ENCODE peak calls at places on chromosomes 6 and 20, in nine cellular contexts. K is heart right ventricle, D is pancreas, G is fibroblast of lung, F is A673, A is ovary, W is transverse colon, S is cardiac muscle cell, T is uterus. U is an unnamed sample.

GRCh38 chr6:70667256-70667710 is 400 bp upstream of the SMAP1 start:
- DNase-seq in K (no peak), D (no peak), G (peak; percentile 6), F (no peak), A (no peak), W (no peak), S (no peak), T (no peak), U (no peak)

GRCh38 chr20:38725959-38726848 is 1.9 kb downstream of the SLC32A1 start:
- DNase-seq in K (no peak), D (peak; percentile 70), G (peak; percentile 34), F (peak; percentile 77), A (no peak), W (peak; percentile 29), S (peak; percentile 84), T (peak; percentile 24), U (no peak)

GRCh38 chr6:37835923-37836322 is 16.4 kb downstream of the ZFAND3 start:
- DNase-seq in K (no peak), D (no peak), G (no peak), F (no peak), A (no peak), W (no peak), S (no peak), T (no peak), U (no peak)

GRCh38 chr20:36465109-36466080 is 75.9 kb upstream of the MYL9 start:
- DNase-seq in K (no peak), D (no peak), G (peak; percentile 78), F (peak; percentile 96), A (no peak), W (peak; percentile 62), S (no peak), T (peak; percentile 72), U (peak; percentile 88)

GRCh38 chr6:50716887-50717509 is 3.7 kb downstream of the TFAP2D start:
- DNase-seq in K (no peak), D (no peak), G (no peak), F (no peak), A (no peak), W (no peak), S (no peak), T (no peak), U (no peak)

GRCh38 chr20:60632420-60633262 is 619.4 kb upstream of the CDH4 start:
- DNase-seq in K (no peak), D (no peak), G (peak; percentile 8), F (peak; percentile 70), A (no peak), W (no peak), S (no peak), T (no peak), U (no peak)

GRCh38 chr6:155782320-155782730 is 326.7 kb upstream of the NOX3 start:
- DNase-seq in K (no peak), D (no peak), G (peak; percentile 70), F (peak; percentile 61), A (no peak), W (peak; percentile 20), S (no peak), T (no peak), U (peak; percentile 58)

GRCh38 chr20:59662161-59662560 is 57.8 kb downstream of the PHACTR3 start:
- DNase-seq in K (no peak), D (no peak), G (no peak), F (no peak), A (no peak), W (no peak), S (no peak), T (no peak), U (peak; percentile 51)

GRCh38 chr6:85644374-85644762 is 1.7 kb upstream of the SYNCRIP start:
- DNase-seq in K (no peak), D (no peak), G (no peak), F (no peak), A (no peak), W (no peak), S (no peak), T (no peak), U (no peak)

GRCh38 chr20:20070871-20071726 is 18.8 kb downstream of the CFAP61 start:
- DNase-seq in K (peak; percentile 25), D (peak; percentile 29), G (no peak), F (no peak), A (no peak), W (no peak), S (no peak), T (no peak), U (no peak)

GRCh38 chr20:2706688-2707352 is 14.2 kb downstream of the EBF4 start:
- DNase-seq in K (no peak), D (no peak), G (no peak), F (no peak), A (no peak), W (no peak), S (no peak), T (no peak), U (no peak)

GRCh38 chr20:46936415-46937139 is 41.9 kb downstream of the EYA2 start:
- DNase-seq in K (no peak), D (no peak), G (no peak), F (no peak), A (no peak), W (no peak), S (peak; percentile 54), T (no peak), U (peak; percentile 72)

GRCh38 chr6:95648636-95649035 is 71.3 kb downstream of the MANEA start:
- DNase-seq in K (no peak), D (no peak), G (no peak), F (peak; percentile 4), A (no peak), W (no peak), S (no peak), T (no peak), U (no peak)
- TF ChIP-seq CTCF in K (no peak), D (no peak), G (no peak), F (peak; percentile 13), A (no peak), W (no peak), S (no peak), T (no peak), U (no peak)

GRCh38 chr6:56370591-56371198 is 123.3 kb upstream of the COL21A1 start:
- DNase-seq in K (no peak), D (no peak), G (peak; percentile 96), F (peak; percentile 91), A (peak; percentile 40), W (peak; percentile 28), S (peak; percentile 44), T (peak; percentile 60), U (no peak)

GRCh38 chr6:56375806-56376205 is 128.4 kb upstream of the COL21A1 start:
- DNase-seq in K (no peak), D (no peak), G (no peak), F (no peak), A (no peak), W (no peak), S (no peak), T (no peak), U (no peak)

GRCh38 chr6:56370127-56370540 is 122.8 kb upstream of the COL21A1 start:
- DNase-seq in K (peak; percentile 34), D (no peak), G (peak; percentile 25), F (peak; percentile 60), A (no peak), W (peak; percentile 68), S (peak; percentile 52), T (peak; percentile 75), U (peak; percentile 80)

GRCh38 chr6:56374841-56375369 is 127.5 kb upstream of the COL21A1 start:
- DNase-seq in K (no peak), D (no peak), G (peak; percentile 88), F (no peak), A (peak; percentile 46), W (no peak), S (no peak), T (peak; percentile 68), U (no peak)

DNA sequence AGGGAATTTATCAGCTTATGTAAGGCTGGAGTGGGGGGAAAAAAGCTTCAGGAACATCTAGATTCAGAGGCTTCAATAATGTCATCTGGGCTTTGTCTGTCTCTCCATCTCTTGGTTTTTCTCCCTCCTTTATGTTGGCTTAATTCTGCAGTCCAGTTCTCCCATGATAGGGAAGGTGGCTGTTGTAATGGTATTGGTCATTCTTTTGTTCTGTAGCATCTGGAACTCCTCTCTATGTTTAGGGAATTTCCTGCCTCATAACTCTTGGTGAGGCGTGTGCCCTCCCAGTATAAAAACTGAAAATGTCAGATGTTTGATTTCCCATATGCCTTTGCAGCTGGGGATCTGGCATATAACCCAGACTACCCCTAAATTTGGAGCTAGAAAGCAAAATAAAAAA is 125.2 kb upstream of the COL21A1 start:
- DNase-seq in K (no peak), D (no peak), G (no peak), F (no peak), A (no peak), W (no peak), S (no peak), T (no peak), U (no peak)
- H3K4me3 ChIP-seq in K (no peak overlapping the region), D (no peak overlapping the region), G (no peak overlapping the region), F (no peak overlapping the region), A (no peak overlapping the region), W (no peak overlapping the region), S (no peak overlapping the region), T (no peak overlapping the region), U (no peak overlapping the region)

GRCh38 chr6:53064726-53065265 is 408 bp upstream of the FBXO9 start:
- DNase-seq in K (peak; percentile 94), D (peak; percentile 96), G (peak; percentile 98), F (peak; percentile 98), A (peak; percentile 94), W (peak; percentile 98), S (peak; percentile 98), T (peak; percentile 96), U (peak; percentile 96)
- H3K4me1 ChIP-seq in K (peaks cover 57% of the 10 kb centered on the region), D (peaks cover 22% of the 10 kb centered on the region), G (no peaks in the 10 kb centered on the region), F (peaks cover 13% of the 10 kb centered on the region), A (peaks cover 3% of the 10 kb centered on the region), W (peaks cover 50% of the 10 kb centered on the region), S (peaks cover 29% of the 10 kb centered on the region), T (peaks cover 7% of the 10 kb centered on the region), U (peaks cover 15% of the 10 kb centered on the region)

GRCh38 chr6:27049863-27050781 is 197.4 kb upstream of the PRSS16 start:
- DNase-seq in K (no peak), D (no peak), G (no peak), F (no peak), A (no peak), W (no peak), S (no peak), T (no peak), U (no peak)
- TF ChIP-seq CTCF in K (no peak), D (no peak), G (no peak), F (no peak), A (no peak), W (no peak), S (no peak), T (no peak), U (no peak)

GRCh38 chr6:141484726-141485125 is 648.0 kb upstream of the GJE1 start:
- DNase-seq in K (no peak), D (no peak), G (peak; percentile 30), F (peak; percentile 21), A (no peak), W (peak; percentile 17), S (no peak), T (no peak), U (no peak)
- H3K4me3 ChIP-seq in K (no peak overlapping the region), D (no peak overlapping the region), G (no peak overlapping the region), F (no peak overlapping the region), A (no peak overlapping the region), W (no peak overlapping the region), S (no peak overlapping the region), T (no peak overlapping the region), U (no peak overlapping the region)

GRCh38 chr6:163438940-163439335 is 24.4 kb downstream of the QKI start:
- DNase-seq in K (peak; percentile 49), D (peak; percentile 68), G (no peak), F (peak; percentile 32), A (no peak), W (peak; percentile 53), S (peak; percentile 58), T (no peak), U (no peak)
- H3K4me1 ChIP-seq in K (peaks cover 100% of the 10 kb centered on the region), D (peaks cover 13% of the 10 kb centered on the region), G (peaks cover 2% of the 10 kb centered on the region), F (peaks cover 3% of the 10 kb centered on the region), A (peaks cover 5% of the 10 kb centered on the region), W (peaks cover 56% of the 10 kb centered on the region), S (peaks cover 57% of the 10 kb centered on the region), T (peaks cover 12% of the 10 kb centered on the region), U (peaks cover 35% of the 10 kb centered on the region)